ENCODE peak calls at places on chromosomes 7 and 10, in four cellular contexts. Q is H54; W is Panc1; T is stimulated activated CD8-positive, alpha-beta memory T cell treated with anti-CD3 and anti-CD28 coated beads, Interleukin-15, amount 100 ng/mL, for 24 hours. M is an unnamed sample.

GRCh38 chr7:7696458-7697119 is 21.8 kb downstream of the RPA3 start:
- DNase-seq in Q (no peak), W (peak; percentile 79), T (no peak), M (peak; percentile 65)

GRCh38 chr7:85023066-85023687 is 163.7 kb downstream of the SEMA3D start:
- DNase-seq in Q (no peak), W (no peak), T (no peak), M (peak; percentile 34)

GRCh38 chr10:28912017-28912783 is 234.9 kb downstream of the BAMBI start:
- DNase-seq in Q (no peak), W (no peak), T (no peak), M (no peak)

GRCh38 chr10:70135684-70136083 is 3.1 kb upstream of the AIFM2 start:
- DNase-seq in Q (no peak), W (no peak), T (no peak), M (no peak)

GRCh38 chr7:34839645-34840044 is 181.6 kb downstream of the NPSR1 start:
- DNase-seq in Q (no peak), W (no peak), T (no peak), M (no peak)

GRCh38 chr7:156589808-156590207 is 50.8 kb upstream of the RNF32 start:
- DNase-seq in Q (no peak), W (no peak), T (no peak), M (no peak)

GRCh38 chr7:29940199-29940598 is 49.4 kb downstream of the SCRN1 start:
- DNase-seq in Q (no peak), W (no peak), T (no peak), M (no peak)

GRCh38 chr10:114336823-114337509 is 67.3 kb downstream of the AFAP1L2 start:
- DNase-seq in Q (no peak), W (no peak), T (no peak), M (no peak)